ENCODE peak calls at places on chromosomes 2 and 18, in nine cellular contexts. Z, M, Y, U, D, C, J, R and H are unnamed samples. For H3K27me3, the result is how much of the 10 kb centered on the place peaks cover.

GRCh38 chr2:112483047-112483473 is 1.1 kb downstream of the TTL start:
- DNase-seq in Z (peak), M (no peak), Y (peak), U (no peak), D (no peak), C (peak), J (no peak), R (no peak), H (no peak)

GRCh38 chr18:68041327-68041726 is 524.8 kb upstream of the DSEL start:
- DNase-seq in Z (no peak), M (no peak), Y (no peak), U (no peak), D (no peak), C (no peak), J (no peak), R (no peak), H (no peak)

GRCh38 chr2:95272299-95272751 is 1.9 kb upstream of the PROM2 start:
- DNase-seq in Z (no peak), M (no peak), Y (no peak), U (peak), D (peak), C (peak), J (no peak), R (peak), H (no peak)

GRCh38 chr18:22667616-22668422 is 250.1 kb upstream of the CTAGE1 start:
- DNase-seq in Z (peak), M (no peak), Y (peak), U (no peak), D (no peak), C (no peak), J (no peak), R (no peak), H (no peak)

GRCh38 chr2:17482651-17483050 is 35.6 kb downstream of the RAD51AP2 start:
- DNase-seq in Z (no peak), M (no peak), Y (no peak), U (no peak), D (no peak), C (no peak), J (no peak), R (no peak), H (no peak)

GRCh38 chr2:230023313-230023712 is 45.4 kb downstream of the SLC16A14 start:
- DNase-seq in Z (no peak), M (no peak), Y (no peak), U (no peak), D (no peak), C (peak), J (no peak), R (no peak), H (no peak)

GRCh38 chr2:235642446-235643107 is 148.7 kb downstream of the AGAP1 start:
- DNase-seq in Z (no peak), M (no peak), Y (peak), U (no peak), D (no peak), C (no peak), J (peak), R (no peak), H (no peak)

GRCh38 chr2:119517433-119517832 is 6.8 kb downstream of the SCTR start:
- DNase-seq in Z (peak), M (peak), Y (peak), U (peak), D (no peak), C (peak), J (peak), R (peak), H (peak)

GRCh38 chr18:37398248-37398920 is 167.2 kb downstream of the CELF4 start:
- DNase-seq in Z (no peak), M (no peak), Y (no peak), U (no peak), D (peak), C (no peak), J (no peak), R (peak), H (no peak)

GRCh38 chr18:10477121-10477862 is 22.9 kb downstream of the APCDD1 start:
- DNase-seq in Z (no peak), M (no peak), Y (no peak), U (no peak), D (no peak), C (no peak), J (no peak), R (no peak), H (no peak)

GRCh38 chr18:40555914-40556313 is 1399.1 kb upstream of the PIK3C3 start:
- DNase-seq in Z (no peak), M (no peak), Y (no peak), U (no peak), D (no peak), C (no peak), J (no peak), R (no peak), H (no peak)

GRCh38 chr2:177721815-177722552 is 329.4 kb downstream of the AGPS start:
- DNase-seq in Z (no peak), M (no peak), Y (no peak), U (no peak), D (no peak), C (no peak), J (no peak), R (no peak), H (no peak)

GRCh38 chr2:98472132-98472650 is 27.5 kb downstream of the INPP4A start:
- DNase-seq in Z (no peak), M (no peak), Y (no peak), U (no peak), D (peak), C (no peak), J (no peak), R (peak), H (no peak)

GRCh38 chr2:99697811-99698568 is 208.2 kb upstream of the REV1 start:
- DNase-seq in Z (peak), M (no peak), Y (peak), U (no peak), D (no peak), C (no peak), J (peak), R (no peak), H (no peak)

GRCh38 chr2:19543271-19544019 is 185.0 kb upstream of the OSR1 start:
- DNase-seq in Z (peak), M (no peak), Y (peak), U (no peak), D (no peak), C (no peak), J (no peak), R (no peak), H (no peak)

GRCh38 chr2:19544020-19544383 is 185.6 kb upstream of the OSR1 start:
- DNase-seq in Z (no peak), M (no peak), Y (no peak), U (no peak), D (no peak), C (no peak), J (no peak), R (no peak), H (no peak)

GRCh38 chr2:19547321-19547720 is 188.9 kb upstream of the OSR1 start:
- DNase-seq in Z (no peak), M (no peak), Y (no peak), U (no peak), D (no peak), C (no peak), J (no peak), R (no peak), H (no peak)

GRCh38 chr2:19548116-19548515 is 189.7 kb upstream of the OSR1 start:
- DNase-seq in Z (no peak), M (no peak), Y (no peak), U (no peak), D (no peak), C (no peak), J (no peak), R (no peak), H (no peak)

DNA sequence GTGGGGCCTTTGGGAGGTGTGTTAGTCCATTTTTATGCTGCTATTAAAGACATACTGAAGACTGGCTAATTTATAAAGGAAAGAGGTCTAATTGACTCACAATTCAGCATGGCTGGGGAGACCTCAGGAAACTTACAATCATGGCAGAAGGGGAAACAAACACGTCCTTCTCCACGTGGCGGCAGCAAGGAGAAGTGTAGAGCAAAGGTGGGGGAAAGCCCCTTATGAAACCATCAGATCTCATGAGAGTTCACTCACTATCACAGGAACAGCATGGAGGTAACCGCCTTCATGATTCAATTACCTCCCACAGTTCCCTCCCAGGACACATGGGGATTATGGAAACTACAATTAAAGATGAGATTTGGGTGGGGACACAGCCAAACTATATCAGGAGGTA is 187.1 kb upstream of the OSR1 start:
- DNase-seq in Z (no peak), M (no peak), Y (no peak), U (no peak), D (no peak), C (no peak), J (no peak), R (no peak), H (no peak)
- TF ChIP-seq CTCF in Z (no peak), M (no peak), Y (no peak), U (no peak), D (no peak), C (peak), J (no peak), R (no peak), H (no peak)

GRCh38 chr2:105655244-105655643 is 89.5 kb upstream of the NCK2 start:
- DNase-seq in Z (no peak), M (no peak), Y (no peak), U (no peak), D (no peak), C (no peak), J (no peak), R (no peak), H (no peak)
- H3K27me3 ChIP-seq in Z (under half), M (under half), Y (under half), U (under half), D (under half), C (under half), J (under half), R (under half), H (under half)

DNA sequence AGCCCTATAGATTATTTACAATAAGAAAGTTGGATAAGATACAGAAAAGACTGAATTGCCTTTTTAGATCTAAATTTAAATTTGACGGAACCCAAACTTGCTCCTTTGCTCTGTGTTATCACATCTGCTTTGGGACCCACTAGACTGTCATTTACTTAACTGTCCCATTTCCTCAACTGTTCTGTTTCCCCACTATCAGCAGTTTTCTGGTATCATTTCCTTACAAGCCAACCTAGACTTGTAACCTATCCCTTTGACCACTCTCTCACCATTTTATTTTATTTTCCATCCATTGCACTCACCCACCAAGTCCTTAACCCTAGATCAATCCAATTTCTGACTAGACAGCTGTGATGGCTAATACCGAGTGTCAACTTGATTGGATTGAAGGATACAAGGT is 38.6 kb upstream of the CD28 start:
- DNase-seq in Z (no peak), M (no peak), Y (no peak), U (no peak), D (no peak), C (no peak), J (no peak), R (no peak), H (no peak)
- TF ChIP-seq CTCF in Z (no peak), M (no peak), Y (no peak), U (no peak), D (no peak), C (no peak), J (no peak), R (no peak), H (no peak)

GRCh38 chr2:85755122-85756027 is 1.6 kb downstream of the ATOH8 start:
- DNase-seq in Z (no peak), M (peak), Y (no peak), U (no peak), D (no peak), C (no peak), J (peak), R (no peak), H (no peak)
- H3K27me3 ChIP-seq in Z (under half), M (under half), Y (under half), U (under half), D (under half), C (half or more), J (under half), R (under half), H (half or more)

DNA sequence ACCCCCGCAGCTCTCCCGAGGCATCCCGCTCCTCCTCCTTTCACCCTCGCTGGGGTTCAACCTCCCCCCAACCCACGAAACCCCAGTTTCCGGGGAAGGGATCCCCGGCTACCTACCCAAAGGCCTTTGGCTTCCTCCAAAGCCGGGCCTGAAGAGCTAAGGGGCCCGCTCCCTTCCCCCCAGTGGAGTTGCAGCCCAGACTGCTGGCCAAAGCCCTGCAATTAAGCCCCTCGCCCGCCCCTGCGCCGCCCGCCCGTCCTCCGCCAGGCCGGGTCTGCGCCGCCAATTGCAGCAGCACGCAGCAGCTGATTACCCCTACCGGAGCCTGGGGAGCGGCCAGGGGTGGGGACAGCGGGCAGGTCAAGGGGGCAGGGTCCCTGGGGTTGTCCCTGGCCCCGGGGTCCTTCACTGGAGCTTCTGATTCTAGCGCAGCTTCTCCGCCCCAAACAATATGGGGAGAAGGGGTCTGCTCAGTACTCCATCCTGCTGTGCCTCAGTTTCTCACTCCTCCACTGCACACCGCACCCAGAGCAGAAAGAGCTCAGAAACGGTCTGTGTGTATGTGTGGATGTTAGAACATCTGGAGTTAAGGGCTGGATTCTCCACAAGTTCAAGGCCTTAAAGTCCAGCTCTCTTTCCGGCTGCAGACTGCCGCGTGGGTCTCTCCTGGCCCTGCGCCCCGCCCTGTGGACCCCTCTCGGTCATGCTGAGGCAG is 16.9 kb downstream of the WNT10A start:
- DNase-seq in Z (no peak), M (no peak), Y (no peak), U (no peak), D (peak), C (peak), J (no peak), R (no peak), H (no peak)
- TF ChIP-seq CTCF in Z (no peak), M (no peak), Y (no peak), U (no peak), D (no peak), C (no peak), J (no peak), R (no peak), H (no peak)

DNA sequence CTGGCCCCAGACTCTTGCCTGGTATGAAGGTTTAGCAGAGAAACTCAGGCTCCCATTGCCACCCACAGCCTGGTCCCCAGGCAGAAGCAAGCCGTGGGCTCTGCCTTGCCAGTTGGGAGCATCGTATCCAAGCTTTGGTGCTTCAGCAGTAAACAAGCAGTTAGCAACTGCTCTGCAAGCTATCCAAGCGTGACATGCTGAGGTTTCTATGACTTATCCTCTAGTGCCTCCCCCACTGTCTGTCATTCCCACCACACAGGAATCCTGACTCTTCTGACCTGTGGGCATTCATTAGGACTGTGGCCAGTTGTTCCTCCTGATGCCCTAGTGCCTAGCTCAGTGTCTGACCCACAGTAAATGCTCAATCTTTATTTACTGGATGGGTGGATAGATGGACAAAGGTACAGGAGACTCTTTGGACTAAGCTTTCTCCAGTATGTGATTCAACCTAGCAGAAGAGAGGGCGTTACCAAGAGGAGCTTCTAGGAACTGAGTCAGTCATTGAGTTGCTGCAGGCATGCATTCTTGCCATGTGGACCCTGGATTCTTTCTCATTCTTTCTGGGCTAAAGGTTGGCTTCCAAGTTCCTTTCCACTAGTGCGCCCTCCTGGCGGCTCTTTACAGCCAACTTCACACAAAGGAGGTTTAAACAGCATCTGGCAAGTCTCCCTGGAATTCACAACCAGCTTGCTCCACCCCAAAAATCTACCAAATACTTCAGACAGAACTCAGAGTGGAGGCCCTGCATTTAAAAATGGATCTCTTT is 40.6 kb upstream of the MRPL19 start:
- DNase-seq in Z (peak), M (no peak), Y (peak), U (no peak), D (no peak), C (peak), J (no peak), R (no peak), H (no peak)
- H3K27me3 ChIP-seq in Z (under half), M (under half), Y (under half), U (under half), D (under half), C (under half), J (under half), R (under half), H (under half)